ENCODE peak calls at places on chromosomes 16 and 17, in eight cellular contexts. One of them, this sample, is unnamed.

GRCh38 chr17:43736389-43736788 is 22.2 kb downstream of the SOST start:
- DNase-seq in body of pancreas: no peak
- DNase-seq in endothelial cell of umbilical vein: no peak
- DNase-seq in spleen: no peak
- DNase-seq in GM12892: no peak
- DNase-seq in stomach: no peak
- DNase-seq in ovary: no peak
- DNase-seq in uterus: no peak
- DNase-seq in this sample: no peak

GRCh38 chr17:75950850-75951554 is 10.2 kb upstream of the FBF1 start:
- DNase-seq in body of pancreas: no peak
- DNase-seq in GM12892: no peak
- DNase-seq in spleen: no peak
- DNase-seq in stomach: no peak
- DNase-seq in ovary: no peak
- DNase-seq in uterus: no peak
- DNase-seq in endothelial cell of umbilical vein: peak; percentile 34
- DNase-seq in this sample: peak; percentile 52

GRCh38 chr17:48835971-48836370 is 5.1 kb downstream of the CALCOCO2 start:
- DNase-seq in spleen: no peak
- DNase-seq in GM12892: no peak
- DNase-seq in stomach: peak; percentile 49
- DNase-seq in endothelial cell of umbilical vein: no peak
- DNase-seq in ovary: no peak
- DNase-seq in body of pancreas: no peak
- DNase-seq in uterus: no peak
- DNase-seq in this sample: peak; percentile 23

GRCh38 chr17:47288531-47289116 is 35.0 kb downstream of the ITGB3 start:
- DNase-seq in GM12892: no peak
- DNase-seq in stomach: no peak
- DNase-seq in endothelial cell of umbilical vein: no peak
- DNase-seq in spleen: no peak
- DNase-seq in ovary: no peak
- DNase-seq in uterus: no peak
- DNase-seq in body of pancreas: no peak
- DNase-seq in this sample: peak; percentile 98

GRCh38 chr16:12271006-12271405 is 294.5 kb downstream of the SNX29 start:
- DNase-seq in body of pancreas: peak; percentile 22
- DNase-seq in uterus: no peak
- DNase-seq in GM12892: no peak
- DNase-seq in ovary: no peak
- DNase-seq in endothelial cell of umbilical vein: no peak
- DNase-seq in spleen: no peak
- DNase-seq in stomach: no peak
- DNase-seq in this sample: no peak

GRCh38 chr17:3385869-3386816 is at the start of gene OR3A2:
- DNase-seq in ovary: no peak
- DNase-seq in GM12892: no peak
- DNase-seq in spleen: no peak
- DNase-seq in stomach: no peak
- DNase-seq in endothelial cell of umbilical vein: no peak
- DNase-seq in uterus: no peak
- DNase-seq in body of pancreas: no peak
- DNase-seq in this sample: no peak

GRCh38 chr17:66541461-66542182 is 239.2 kb downstream of the PRKCA start:
- DNase-seq in endothelial cell of umbilical vein: no peak
- DNase-seq in body of pancreas: no peak
- DNase-seq in stomach: no peak
- DNase-seq in GM12892: no peak
- DNase-seq in spleen: no peak
- DNase-seq in ovary: peak; percentile 49
- DNase-seq in uterus: no peak
- DNase-seq in this sample: peak; percentile 35

GRCh38 chr16:62832214-62832613 is 796.0 kb upstream of the CDH8 start:
- DNase-seq in endothelial cell of umbilical vein: no peak
- DNase-seq in GM12892: no peak
- DNase-seq in ovary: no peak
- DNase-seq in spleen: no peak
- DNase-seq in uterus: no peak
- DNase-seq in body of pancreas: no peak
- DNase-seq in stomach: no peak
- DNase-seq in this sample: no peak

GRCh38 chr17:19303367-19303776 is 59.2 kb downstream of the B9D1 start:
- DNase-seq in GM12892: no peak
- DNase-seq in ovary: no peak
- DNase-seq in stomach: no peak
- DNase-seq in endothelial cell of umbilical vein: no peak
- DNase-seq in body of pancreas: no peak
- DNase-seq in spleen: peak; percentile 79
- DNase-seq in uterus: no peak
- DNase-seq in this sample: no peak

GRCh38 chr16:56675685-56676210 is 6.1 kb downstream of the MT1H start:
- DNase-seq in body of pancreas: no peak
- DNase-seq in spleen: no peak
- DNase-seq in endothelial cell of umbilical vein: no peak
- DNase-seq in uterus: no peak
- DNase-seq in ovary: no peak
- DNase-seq in GM12892: no peak
- DNase-seq in stomach: no peak
- DNase-seq in this sample: no peak

GRCh38 chr17:35865412-35866355 is 3.0 kb downstream of the HEATR9 start:
- DNase-seq in endothelial cell of umbilical vein: peak; percentile 25
- DNase-seq in body of pancreas: no peak
- DNase-seq in uterus: no peak
- DNase-seq in GM12892: no peak
- DNase-seq in stomach: no peak
- DNase-seq in ovary: no peak
- DNase-seq in spleen: no peak
- DNase-seq in this sample: no peak

GRCh38 chr17:12789075-12789975 is at the start of gene ARHGAP44:
- DNase-seq in endothelial cell of umbilical vein: peak; percentile 49
- DNase-seq in GM12892: peak; percentile 61
- DNase-seq in ovary: peak; percentile 84
- DNase-seq in stomach: peak; percentile 73
- DNase-seq in spleen: peak; percentile 84
- DNase-seq in body of pancreas: peak; percentile 73
- DNase-seq in uterus: peak; percentile 75
- DNase-seq in this sample: peak; percentile 16

GRCh38 chr17:82449136-82449882 is 1.2 kb downstream of the CYBC1 start:
- DNase-seq in body of pancreas: no peak
- DNase-seq in uterus: no peak
- DNase-seq in GM12892: peak; percentile 66
- DNase-seq in endothelial cell of umbilical vein: no peak
- DNase-seq in stomach: peak; percentile 54
- DNase-seq in ovary: no peak
- DNase-seq in spleen: peak; percentile 96
- DNase-seq in this sample: peak; percentile 31

GRCh38 chr16:73000020-73000906 is 47.7 kb downstream of the ZFHX3 start:
- DNase-seq in stomach: no peak
- DNase-seq in endothelial cell of umbilical vein: no peak
- DNase-seq in uterus: no peak
- DNase-seq in body of pancreas: peak; percentile 43
- DNase-seq in ovary: no peak
- DNase-seq in spleen: no peak
- DNase-seq in GM12892: no peak
- DNase-seq in this sample: no peak

GRCh38 chr17:33602981-33603380 is 309.9 kb upstream of the ASIC2 start:
- DNase-seq in endothelial cell of umbilical vein: no peak
- DNase-seq in ovary: no peak
- DNase-seq in spleen: no peak
- DNase-seq in uterus: no peak
- DNase-seq in stomach: no peak
- DNase-seq in body of pancreas: no peak
- DNase-seq in GM12892: no peak
- DNase-seq in this sample: no peak

GRCh38 chr16:12178251-12178990 is 201.9 kb downstream of the SNX29 start:
- DNase-seq in endothelial cell of umbilical vein: no peak
- DNase-seq in GM12892: no peak
- DNase-seq in ovary: peak; percentile 51
- DNase-seq in spleen: no peak
- DNase-seq in stomach: no peak
- DNase-seq in uterus: peak; percentile 70
- DNase-seq in body of pancreas: peak; percentile 35
- DNase-seq in this sample: no peak

GRCh38 chr16:79767597-79768280 is 167.2 kb upstream of the MAF start:
- DNase-seq in stomach: peak; percentile 40
- DNase-seq in GM12892: no peak
- DNase-seq in endothelial cell of umbilical vein: no peak
- DNase-seq in ovary: no peak
- DNase-seq in spleen: no peak
- DNase-seq in uterus: peak; percentile 29
- DNase-seq in body of pancreas: peak; percentile 15
- DNase-seq in this sample: no peak

GRCh38 chr17:44146375-44147346 is 4.9 kb downstream of the HROB start:
- DNase-seq in ovary: no peak
- DNase-seq in body of pancreas: no peak
- DNase-seq in endothelial cell of umbilical vein: no peak
- DNase-seq in GM12892: no peak
- DNase-seq in spleen: no peak
- DNase-seq in stomach: no peak
- DNase-seq in uterus: no peak
- DNase-seq in this sample: no peak

GRCh38 chr17:32625971-32626370 is 139.2 kb downstream of the CDK5R1 start:
- DNase-seq in GM12892: no peak
- DNase-seq in spleen: no peak
- DNase-seq in stomach: peak; percentile 28
- DNase-seq in uterus: no peak
- DNase-seq in ovary: no peak
- DNase-seq in endothelial cell of umbilical vein: no peak
- DNase-seq in body of pancreas: peak; percentile 23
- DNase-seq in this sample: no peak

GRCh38 chr16:68776821-68777485 is 39.9 kb downstream of the CDH1 start:
- DNase-seq in body of pancreas: peak; percentile 61
- DNase-seq in ovary: no peak
- DNase-seq in spleen: no peak
- DNase-seq in stomach: no peak
- DNase-seq in endothelial cell of umbilical vein: no peak
- DNase-seq in uterus: no peak
- DNase-seq in GM12892: peak; percentile 32
- DNase-seq in this sample: no peak

GRCh38 chr16:29908719-29909220 is 8.5 kb downstream of the ASPHD1 start:
- DNase-seq in ovary: no peak
- DNase-seq in GM12892: no peak
- DNase-seq in stomach: no peak
- DNase-seq in spleen: no peak
- DNase-seq in body of pancreas: no peak
- DNase-seq in endothelial cell of umbilical vein: no peak
- DNase-seq in uterus: no peak
- DNase-seq in this sample: no peak

GRCh38 chr16:63596716-63597115 is 1525.1 kb downstream of the CDH11 start:
- DNase-seq in uterus: no peak
- DNase-seq in ovary: no peak
- DNase-seq in endothelial cell of umbilical vein: no peak
- DNase-seq in spleen: no peak
- DNase-seq in stomach: no peak
- DNase-seq in GM12892: no peak
- DNase-seq in body of pancreas: no peak
- DNase-seq in this sample: no peak

GRCh38 chr17:66865151-66865550 is 30.2 kb downstream of the CACNG5 start:
- DNase-seq in GM12892: no peak
- DNase-seq in spleen: no peak
- DNase-seq in body of pancreas: no peak
- DNase-seq in uterus: no peak
- DNase-seq in stomach: no peak
- DNase-seq in ovary: no peak
- DNase-seq in endothelial cell of umbilical vein: no peak
- DNase-seq in this sample: no peak

GRCh38 chr16:70428178-70428998 is 10.5 kb downstream of the ST3GAL2 start:
- DNase-seq in endothelial cell of umbilical vein: peak; percentile 96
- DNase-seq in ovary: peak; percentile 92
- DNase-seq in body of pancreas: peak; percentile 98
- DNase-seq in uterus: peak; percentile 93
- DNase-seq in spleen: peak; percentile 92
- DNase-seq in GM12892: no peak
- DNase-seq in stomach: peak; percentile 87
- DNase-seq in this sample: peak; percentile 97
- TF ChIP-seq POLR2A in endothelial cell of umbilical vein: peak; percentile 77
- TF ChIP-seq POLR2A in ovary: no peak
- TF ChIP-seq POLR2A in body of pancreas: peak; percentile 41
- TF ChIP-seq POLR2A in uterus: no peak
- TF ChIP-seq POLR2A in spleen: no peak
- TF ChIP-seq POLR2A in GM12892: peak; percentile 85
- TF ChIP-seq POLR2A in stomach: no peak
- TF ChIP-seq POLR2A in this sample: peak; percentile 79

DNA sequence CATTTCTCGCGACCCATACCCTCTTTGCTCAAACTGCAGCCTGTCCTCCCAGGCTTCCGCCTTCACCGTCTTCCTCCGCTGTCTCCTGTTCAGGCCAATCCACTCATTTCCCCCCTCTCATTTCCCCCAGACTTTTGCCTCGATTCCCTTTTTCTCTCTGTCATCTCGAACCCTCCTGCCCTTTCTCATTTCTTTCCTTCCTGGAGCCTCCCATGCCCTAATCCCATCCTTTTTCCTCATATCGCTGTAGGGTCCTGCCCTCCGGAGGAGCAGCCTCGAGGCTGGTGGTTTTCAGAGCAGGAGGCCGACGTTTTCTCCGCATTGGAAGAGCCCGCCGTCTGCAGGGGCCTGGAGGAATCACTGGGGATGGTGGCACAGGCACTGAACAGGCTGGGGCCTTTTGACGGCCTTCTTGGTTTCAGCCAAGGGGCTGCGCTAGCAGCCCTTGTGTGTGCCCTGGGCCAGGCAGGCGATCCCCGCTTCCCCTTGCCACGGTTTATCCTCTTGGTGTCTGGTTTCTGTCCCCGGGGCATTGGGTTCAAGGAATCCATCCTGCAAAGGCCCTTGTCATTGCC is 620 bp downstream of the OVCA2 start:
- DNase-seq in spleen: peak; percentile 74
- DNase-seq in uterus: peak; percentile 24
- DNase-seq in stomach: no peak
- DNase-seq in body of pancreas: no peak
- DNase-seq in GM12892: no peak
- DNase-seq in ovary: peak; percentile 52
- DNase-seq in endothelial cell of umbilical vein: no peak
- DNase-seq in this sample: peak; percentile 57
- TF ChIP-seq POLR2A in spleen: no peak
- TF ChIP-seq POLR2A in uterus: no peak
- TF ChIP-seq POLR2A in stomach: no peak
- TF ChIP-seq POLR2A in body of pancreas: no peak
- TF ChIP-seq POLR2A in GM12892: no peak
- TF ChIP-seq POLR2A in ovary: no peak
- TF ChIP-seq POLR2A in endothelial cell of umbilical vein: peak; percentile 1
- TF ChIP-seq POLR2A in this sample: no peak

GRCh38 chr17:81329927-81330883 is 35.1 kb upstream of the SLC38A10 start:
- DNase-seq in ovary: no peak
- DNase-seq in uterus: no peak
- DNase-seq in stomach: no peak
- DNase-seq in endothelial cell of umbilical vein: no peak
- DNase-seq in spleen: no peak
- DNase-seq in GM12892: no peak
- DNase-seq in body of pancreas: no peak
- DNase-seq in this sample: no peak
- TF ChIP-seq POLR2A in ovary: no peak
- TF ChIP-seq POLR2A in uterus: no peak
- TF ChIP-seq POLR2A in stomach: no peak
- TF ChIP-seq POLR2A in endothelial cell of umbilical vein: no peak
- TF ChIP-seq POLR2A in spleen: no peak
- TF ChIP-seq POLR2A in GM12892: no peak
- TF ChIP-seq POLR2A in body of pancreas: no peak
- TF ChIP-seq POLR2A in this sample: no peak

GRCh38 chr16:88706288-88706964 is at the start of the genes CTU2 and RNF166:
- DNase-seq in ovary: peak; percentile 94
- DNase-seq in stomach: peak; percentile 94
- DNase-seq in GM12892: peak; percentile 99
- DNase-seq in spleen: peak; percentile 98
- DNase-seq in body of pancreas: peak; percentile 92
- DNase-seq in endothelial cell of umbilical vein: peak; percentile 84
- DNase-seq in uterus: peak; percentile 88
- DNase-seq in this sample: peak; percentile 97
- TF ChIP-seq POLR2A in ovary: peak; percentile 86
- TF ChIP-seq POLR2A in stomach: no peak
- TF ChIP-seq POLR2A in GM12892: peak; percentile 58
- TF ChIP-seq POLR2A in spleen: no peak
- TF ChIP-seq POLR2A in body of pancreas: peak; percentile 23
- TF ChIP-seq POLR2A in endothelial cell of umbilical vein: peak; percentile 78
- TF ChIP-seq POLR2A in uterus: peak; percentile 87
- TF ChIP-seq POLR2A in this sample: peak; percentile 71